ENCODE peak calls at places on chromosomes 5 and 9, in ten cellular contexts. V is BE2C, E is mesothelial cell of epicardium, I is AG09319, G is esophagus squamous epithelium, W is Calu3, D is colonic mucosa, H is IMR-90, T is ascending aorta, X is lower lobe of right lung. Q is an unnamed sample.

GRCh38 chr9:136095028-136095494 is at the start of gene NACC2:
- DNase-seq in V (peak), E (peak), I (no peak), G (no peak), W (peak), D (peak), H (peak), T (peak), X (peak), Q (peak)

GRCh38 chr5:39020465-39020864 is 53.7 kb downstream of the RICTOR start:
- DNase-seq in V (no peak), E (no peak), I (no peak), G (no peak), W (no peak), D (no peak), H (no peak), T (no peak), X (no peak), Q (no peak)

GRCh38 chr5:69006030-69006429 is 87.8 kb upstream of the SLC30A5 start:
- DNase-seq in V (no peak), E (no peak), I (no peak), G (no peak), W (no peak), D (no peak), H (no peak), T (no peak), X (no peak), Q (no peak)

GRCh38 chr5:26761040-26761439 is 277.3 kb downstream of the CDH9 start:
- DNase-seq in V (peak), E (no peak), I (no peak), G (no peak), W (no peak), D (no peak), H (no peak), T (no peak), X (no peak), Q (no peak)

GRCh38 chr9:114319147-114319546 is 3.8 kb upstream of the ORM1 start:
- DNase-seq in V (no peak), E (no peak), I (no peak), G (no peak), W (no peak), D (no peak), H (no peak), T (peak), X (no peak), Q (no peak)

GRCh38 chr5:172114875-172115422 is 73.1 kb downstream of the STK10 start:
- DNase-seq in V (no peak), E (no peak), I (no peak), G (peak), W (no peak), D (peak), H (no peak), T (no peak), X (peak), Q (no peak)

GRCh38 chr5:157050050-157050449 is 8.9 kb downstream of the HAVCR1 start:
- DNase-seq in V (no peak), E (no peak), I (no peak), G (no peak), W (no peak), D (no peak), H (no peak), T (no peak), X (no peak), Q (no peak)

GRCh38 chr5:100900796-100901731 is 2.0 kb downstream of the ST8SIA4 start:
- DNase-seq in V (peak), E (no peak), I (no peak), G (peak), W (no peak), D (peak), H (peak), T (peak), X (peak), Q (peak)

GRCh38 chr5:24135536-24135935 is 509.2 kb downstream of the CDH10 start:
- DNase-seq in V (no peak), E (no peak), I (no peak), G (no peak), W (no peak), D (no peak), H (no peak), T (no peak), X (no peak), Q (no peak)

GRCh38 chr5:52665544-52665943 is 122.2 kb upstream of the ITGA1 start:
- DNase-seq in V (no peak), E (no peak), I (no peak), G (no peak), W (no peak), D (no peak), H (peak), T (no peak), X (no peak), Q (no peak)

GRCh38 chr9:127196826-127197145 is 67.8 kb upstream of the GARNL3 start:
- DNase-seq in V (no peak), E (no peak), I (no peak), G (no peak), W (no peak), D (no peak), H (no peak), T (no peak), X (peak), Q (no peak)

GRCh38 chr9:33225319-33226152 is 14.4 kb upstream of the SPINK4 start:
- DNase-seq in V (peak), E (no peak), I (peak), G (no peak), W (peak), D (peak), H (peak), T (peak), X (no peak), Q (peak)

GRCh38 chr5:150298701-150299451 is 3.8 kb downstream of the ARSI start:
- DNase-seq in V (no peak), E (no peak), I (peak), G (no peak), W (no peak), D (no peak), H (peak), T (no peak), X (no peak), Q (no peak)

GRCh38 chr5:150296496-150296895 is 6.2 kb downstream of the ARSI start:
- DNase-seq in V (no peak), E (no peak), I (no peak), G (no peak), W (no peak), D (no peak), H (no peak), T (no peak), X (no peak), Q (no peak)

GRCh38 chr5:150295741-150296486 is 6.3 kb upstream of the CAMK2A start:
- DNase-seq in V (no peak), E (no peak), I (no peak), G (no peak), W (no peak), D (no peak), H (no peak), T (no peak), X (no peak), Q (no peak)

GRCh38 chr5:150297934-150298595 is 4.6 kb downstream of the ARSI start:
- DNase-seq in V (no peak), E (no peak), I (no peak), G (no peak), W (no peak), D (no peak), H (no peak), T (no peak), X (no peak), Q (no peak)

GRCh38 chr5:150297236-150297890 is 5.3 kb downstream of the ARSI start:
- DNase-seq in V (no peak), E (no peak), I (no peak), G (no peak), W (no peak), D (no peak), H (no peak), T (no peak), X (no peak), Q (no peak)
- TF ChIP-seq CTCF in V (no peak), E (no peak), I (no peak), G (no peak), W (no peak), D (no peak), H (no peak), T (no peak), X (no peak), Q (no peak)

DNA sequence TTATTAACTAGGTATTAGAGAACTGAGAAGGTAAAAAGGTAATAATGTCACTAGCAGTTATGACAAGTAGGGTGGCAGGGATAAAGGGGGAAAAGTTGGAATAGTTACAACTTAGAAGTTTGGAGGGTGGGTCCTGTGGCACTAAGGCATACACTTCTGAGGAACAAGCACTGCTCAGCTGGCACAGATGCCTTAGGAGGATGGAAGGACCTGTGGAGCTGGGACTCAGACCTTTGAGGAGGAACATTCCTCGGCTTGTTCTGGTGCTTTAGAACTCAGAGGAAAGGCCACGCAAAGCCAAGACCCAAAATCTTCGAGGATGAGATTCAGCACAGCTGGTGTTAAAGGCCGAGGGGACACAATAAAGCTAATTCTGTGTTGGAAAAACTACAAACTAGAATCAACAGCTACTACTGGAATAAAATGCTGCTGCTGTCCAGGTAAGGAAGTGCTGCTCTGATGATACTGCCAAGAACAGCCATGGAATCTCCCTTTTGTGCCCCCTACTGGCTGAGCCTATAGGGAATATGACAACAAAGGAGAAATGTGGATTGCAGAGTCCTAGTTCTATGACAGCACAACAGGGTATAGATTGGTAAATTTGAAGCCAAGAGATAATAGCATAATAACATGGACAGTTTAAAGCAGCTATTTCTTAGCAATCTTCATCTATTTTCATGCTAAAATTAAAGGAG is 126.7 kb downstream of the SLC25A46 start:
- DNase-seq in V (peak), E (no peak), I (no peak), G (no peak), W (peak), D (no peak), H (peak), T (no peak), X (no peak), Q (peak)
- TF ChIP-seq CTCF in V (peak), E (peak), I (peak), G (peak), W (peak), D (no peak), H (peak), T (no peak), X (peak), Q (peak)

GRCh38 chr9:132505961-132506691 is 76.3 kb upstream of the BARHL1 start:
- DNase-seq in V (peak), E (no peak), I (no peak), G (no peak), W (no peak), D (no peak), H (no peak), T (no peak), X (no peak), Q (no peak)
- TF ChIP-seq CTCF in V (no peak), E (no peak), I (no peak), G (no peak), W (no peak), D (no peak), H (no peak), T (no peak), X (no peak), Q (no peak)

GRCh38 chr5:67310169-67310568 is 113.6 kb upstream of the CD180 start:
- DNase-seq in V (no peak), E (no peak), I (no peak), G (no peak), W (no peak), D (no peak), H (no peak), T (no peak), X (no peak), Q (no peak)
- TF ChIP-seq CTCF in V (no peak), E (no peak), I (no peak), G (no peak), W (no peak), D (no peak), H (no peak), T (no peak), X (no peak), Q (no peak)

GRCh38 chr5:123035320-123035949 is 1.1 kb downstream of the PPIC start:
- DNase-seq in V (no peak), E (no peak), I (no peak), G (no peak), W (peak), D (peak), H (peak), T (peak), X (peak), Q (peak)
- TF ChIP-seq CTCF in V (no peak), E (no peak), I (peak), G (no peak), W (no peak), D (no peak), H (no peak), T (no peak), X (no peak), Q (no peak)

DNA sequence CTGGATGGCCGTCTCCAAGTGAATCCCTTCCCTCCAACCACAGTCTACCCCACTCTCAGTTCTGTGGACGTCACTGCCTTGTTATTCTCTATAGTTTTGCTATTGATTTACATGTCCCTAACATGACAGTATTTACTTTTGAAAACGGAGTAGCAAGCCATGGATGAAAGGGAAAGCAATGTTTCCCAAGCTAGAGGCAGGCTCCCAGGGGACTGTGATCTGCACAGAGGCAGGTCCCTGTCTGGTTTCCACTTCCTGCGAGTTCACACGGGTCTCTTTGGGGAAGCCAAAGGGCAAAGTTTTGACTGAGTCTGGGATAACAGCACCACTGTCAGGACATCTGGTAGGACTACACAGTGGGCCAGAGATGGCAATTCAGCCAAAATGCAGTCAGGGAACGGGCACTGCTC is 12.7 kb downstream of the C9orf153 start:
- DNase-seq in V (peak), E (no peak), I (no peak), G (no peak), W (no peak), D (no peak), H (no peak), T (no peak), X (no peak), Q (no peak)
- TF ChIP-seq CTCF in V (peak), E (no peak), I (no peak), G (no peak), W (no peak), D (no peak), H (no peak), T (no peak), X (no peak), Q (no peak)

DNA sequence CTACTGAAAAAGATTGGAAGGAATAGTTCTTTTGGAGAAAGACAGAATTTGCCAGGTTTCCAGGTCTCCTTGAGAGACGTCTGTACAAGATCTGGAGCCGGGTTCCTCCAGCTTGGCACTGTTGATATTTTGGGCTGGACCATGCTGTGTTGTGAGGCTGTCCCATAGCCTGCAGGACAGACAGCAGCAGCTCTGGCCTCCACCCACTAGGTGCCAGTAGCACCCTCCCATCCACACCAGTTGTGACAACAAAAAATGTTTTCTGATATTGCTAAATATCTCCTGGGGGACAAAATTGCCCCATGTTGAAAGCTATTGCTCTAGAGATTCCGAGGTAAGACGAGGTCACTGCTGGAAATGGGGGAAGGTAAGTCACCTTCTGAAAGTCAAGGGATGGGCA is 287.7 kb upstream of the DAP start:
- DNase-seq in V (no peak), E (no peak), I (no peak), G (no peak), W (peak), D (no peak), H (no peak), T (no peak), X (no peak), Q (no peak)
- TF ChIP-seq CTCF in V (peak), E (no peak), I (no peak), G (no peak), W (no peak), D (no peak), H (no peak), T (no peak), X (no peak), Q (no peak)

Q was measured in endothelial cell.